ENCODE peak calls at places on chromosomes 11 and 22, in five cellular contexts. X is WTC11, Q is HepG2, V is GM12878, A is H1. E is an unnamed sample.

GRCh38 chr22:30433227-30433626 is 7.7 kb downstream of the MTFP1 start:
- DNase-seq in X (no peak), Q (no peak), V (no peak), A (no peak), E (no peak)

GRCh38 chr22:29152045-29152380 is 53.7 kb upstream of the EMID1 start:
- DNase-seq in X (peak; percentile 56), Q (no peak), V (no peak), A (peak; percentile 17), E (peak; percentile 64)

GRCh38 chr11:64438986-64439771 is 80.2 kb downstream of the RPS6KA4 start:
- DNase-seq in X (no peak), Q (no peak), V (no peak), A (no peak), E (peak; percentile 33)

GRCh38 chr11:103735497-103736032 is 300.9 kb upstream of the DDI1 start:
- DNase-seq in X (no peak), Q (no peak), V (no peak), A (no peak), E (no peak)

GRCh38 chr22:23216331-23217170 is 36.2 kb downstream of the BCR start:
- DNase-seq in X (no peak), Q (peak; percentile 92), V (no peak), A (no peak), E (no peak)

GRCh38 chr11:116605543-116605942 is 167.2 kb downstream of the BUD13 start:
- DNase-seq in X (peak; percentile 95), Q (peak; percentile 58), V (no peak), A (peak; percentile 58), E (peak; percentile 95)

GRCh38 chr22:31893460-31893859 is 50.9 kb upstream of the YWHAH start:
- DNase-seq in X (no peak), Q (peak; percentile 23), V (no peak), A (no peak), E (no peak)

GRCh38 chr11:130527648-130528300 is 79.3 kb downstream of the ADAMTS15 start:
- DNase-seq in X (no peak), Q (no peak), V (no peak), A (no peak), E (no peak)

GRCh38 chr22:47092896-47093311 is 330.5 kb downstream of the TBC1D22A start:
- DNase-seq in X (no peak), Q (no peak), V (no peak), A (no peak), E (no peak)

GRCh38 chr11:129955282-129955681 is 47.4 kb downstream of the PRDM10 start:
- DNase-seq in X (no peak), Q (no peak), V (no peak), A (no peak), E (no peak)

GRCh38 chr22:27132400-27132799 is 475.0 kb downstream of the MIAT start:
- DNase-seq in X (no peak), Q (no peak), V (no peak), A (no peak), E (no peak)

GRCh38 chr11:123314972-123315371 is 115.1 kb upstream of the GRAMD1B start:
- DNase-seq in X (no peak), Q (no peak), V (no peak), A (no peak), E (no peak)

GRCh38 chr11:68438658-68439259 is 21.8 kb upstream of the PPP6R3 start:
- DNase-seq in X (no peak), Q (no peak), V (no peak), A (no peak), E (no peak)

GRCh38 chr11:123212406-123212805 is 17.4 kb upstream of the CLMP start:
- DNase-seq in X (no peak), Q (no peak), V (no peak), A (no peak), E (no peak)

GRCh38 chr11:125281831-125282595 is 117.5 kb downstream of the PKNOX2 start:
- DNase-seq in X (no peak), Q (no peak), V (no peak), A (no peak), E (no peak)

GRCh38 chr11:12042215-12042676 is 33.8 kb upstream of the DKK3 start:
- DNase-seq in X (no peak), Q (peak; percentile 54), V (no peak), A (no peak), E (peak; percentile 9)

GRCh38 chr11:110076388-110076965 is 16.7 kb upstream of the ZC3H12C start:
- DNase-seq in X (no peak), Q (no peak), V (no peak), A (no peak), E (peak; percentile 55)

GRCh38 chr22:41028841-41029240 is 63.6 kb upstream of the EP300 start:
- DNase-seq in X (no peak), Q (peak; percentile 64), V (no peak), A (no peak), E (no peak)

GRCh38 chr22:46076651-46077339 is 73.5 kb upstream of the PPARA start:
- DNase-seq in X (peak; percentile 7), Q (no peak), V (no peak), A (no peak), E (peak; percentile 54)

GRCh38 chr11:66275984-66276612 is 1.9 kb upstream of the CNIH2 start:
- DNase-seq in X (no peak), Q (no peak), V (no peak), A (no peak), E (no peak)

GRCh38 chr22:46681010-46681409 is 57.0 kb downstream of the CERK start:
- DNase-seq in X (peak; percentile 52), Q (peak; percentile 18), V (no peak), A (no peak), E (peak; percentile 38)

GRCh38 chr22:24087071-24087795 is 76.1 kb downstream of the CABIN1 start:
- DNase-seq in X (no peak), Q (no peak), V (no peak), A (no peak), E (no peak)

GRCh38 chr11:109946322-109946846 is 146.8 kb upstream of the ZC3H12C start:
- DNase-seq in X (peak; percentile 84), Q (peak; percentile 78), V (peak; percentile 92), A (peak; percentile 66), E (peak; percentile 91)

GRCh38 chr11:9643751-9644150 is 20.1 kb upstream of the SWAP70 start:
- DNase-seq in X (no peak), Q (no peak), V (no peak), A (no peak), E (no peak)

GRCh38 chr11:10480026-10480425 is 25.0 kb downstream of the AMPD3 start:
- DNase-seq in X (no peak), Q (no peak), V (no peak), A (no peak), E (no peak)

GRCh38 chr11:13242564-13242963 is 35.0 kb upstream of the BMAL1 start:
- DNase-seq in X (no peak), Q (no peak), V (no peak), A (no peak), E (no peak)

GRCh38 chr22:27791494-27792241 is 9.9 kb downstream of the MN1 start:
- DNase-seq in X (no peak), Q (no peak), V (no peak), A (no peak), E (no peak)

GRCh38 chr22:48694296-48694883 is 1133.3 kb downstream of the BRD1 start:
- DNase-seq in X (no peak), Q (no peak), V (no peak), A (no peak), E (no peak)

DNA sequence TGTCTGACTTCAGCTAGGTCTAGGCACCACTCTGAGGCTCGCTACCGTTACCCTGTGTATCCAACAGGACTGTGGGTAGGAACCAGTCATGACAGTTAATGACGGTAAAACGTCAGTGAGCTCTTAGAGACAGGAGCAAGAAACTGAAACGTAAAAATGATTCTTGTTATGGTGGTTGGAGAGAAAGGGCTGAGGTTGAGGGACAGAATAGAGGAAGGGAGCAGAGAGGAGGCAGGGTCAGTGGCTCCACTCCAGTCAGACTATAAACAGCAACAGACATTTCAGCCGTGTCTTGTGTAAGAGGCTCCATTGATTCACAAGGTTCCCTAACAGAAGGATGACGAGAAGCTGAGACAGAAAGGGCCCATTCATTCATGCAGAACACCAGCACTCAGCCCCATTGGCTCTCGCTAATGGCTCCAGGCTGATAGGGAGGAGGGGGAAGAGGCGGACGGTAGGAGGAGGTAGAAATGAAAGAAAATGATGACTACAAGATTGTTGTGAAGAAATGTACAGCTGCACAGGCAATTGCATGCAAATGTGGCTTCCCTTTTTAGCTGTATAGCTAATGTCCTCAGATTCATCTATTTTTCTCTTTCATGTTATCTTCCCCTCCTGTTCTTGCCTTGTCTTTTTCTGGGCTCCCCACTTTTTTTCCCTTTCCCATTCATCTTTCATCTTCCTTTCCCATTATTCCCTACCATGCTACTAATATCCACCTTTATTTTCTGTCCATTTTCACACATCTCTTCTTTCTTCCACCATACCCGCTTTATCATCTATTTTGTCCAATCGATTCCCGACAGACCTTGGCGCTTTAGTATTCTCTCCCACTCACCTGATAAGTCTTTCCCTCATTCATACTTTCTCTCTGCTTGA is 34.3 kb downstream of the ETS1 start:
- DNase-seq in X (no peak), Q (no peak), V (peak; percentile 95), A (no peak), E (no peak)
- TF ChIP-seq CREB1 in X (no peak), Q (no peak), V (peak; percentile 64), A (no peak), E (no peak)

DNA sequence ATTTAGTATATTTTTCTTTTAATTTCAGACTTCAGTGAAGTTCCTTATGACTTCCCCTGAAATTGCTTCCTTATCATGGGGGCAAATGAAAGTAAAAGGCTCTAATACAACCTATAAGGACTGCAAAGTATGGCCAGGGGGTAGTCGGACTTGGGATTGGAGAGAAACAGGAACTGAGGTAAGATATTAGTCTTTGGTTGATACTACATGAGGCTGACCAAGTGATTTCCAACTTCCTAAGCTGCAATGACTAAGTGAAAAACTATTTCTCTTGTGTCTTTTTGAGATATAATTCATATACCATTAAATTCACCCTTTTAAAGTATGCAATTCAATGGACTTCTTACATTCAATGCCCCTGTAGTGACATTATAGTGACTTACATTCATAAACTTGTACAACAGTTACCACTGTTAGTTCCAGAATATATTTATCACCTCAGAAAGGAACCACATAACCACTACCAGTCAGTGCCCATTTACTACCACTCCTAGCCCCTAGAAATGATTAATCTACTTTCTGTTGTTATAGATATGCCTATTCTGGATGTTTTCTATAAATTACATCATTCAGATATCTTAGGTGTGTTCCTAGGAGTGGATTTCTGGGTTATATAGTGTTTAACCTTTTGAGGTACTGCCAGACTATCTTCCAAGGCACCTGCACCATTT is 21.6 kb downstream of the AAMDC start:
- DNase-seq in X (no peak), Q (no peak), V (no peak), A (no peak), E (no peak)
- TF ChIP-seq CREB1 in X (no peak), Q (no peak), V (no peak), A (no peak), E (no peak)

DNA sequence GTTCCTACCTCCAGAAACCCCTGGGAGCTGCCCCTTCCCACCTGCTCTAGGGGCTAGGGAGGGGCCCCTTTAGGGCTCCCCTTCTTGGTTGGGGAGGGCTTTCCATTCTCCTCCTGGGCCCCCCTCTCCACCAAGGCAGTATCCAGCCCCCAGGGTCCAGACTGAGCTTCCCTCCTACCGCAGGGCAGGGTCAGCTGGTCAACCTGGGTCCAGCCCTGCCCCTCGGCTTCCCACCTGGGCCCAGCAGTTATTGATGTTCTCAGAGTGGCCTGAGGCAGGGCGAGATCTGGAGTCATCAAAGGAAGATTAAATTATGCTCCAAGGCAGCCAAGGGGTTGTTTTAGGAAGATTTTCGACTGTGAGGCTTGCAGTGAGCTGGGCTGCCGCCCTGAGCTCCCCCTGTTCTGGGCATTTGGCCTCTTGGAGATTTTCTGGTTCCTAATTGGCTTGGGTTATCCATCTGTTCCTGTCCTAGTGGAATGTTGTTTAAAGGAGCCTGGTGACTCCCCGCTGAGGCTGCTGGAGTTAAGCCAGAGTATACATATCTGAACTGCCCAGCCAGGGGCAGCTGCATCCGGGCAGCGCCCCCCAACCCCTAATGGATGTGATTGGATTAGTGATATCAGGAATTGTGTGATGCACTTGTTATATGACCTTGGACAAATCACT is 1.8 kb upstream of the SLC22A8 start:
- DNase-seq in X (no peak), Q (no peak), V (no peak), A (no peak), E (no peak)
- TF ChIP-seq CREB1 in X (no peak), Q (no peak), V (no peak), A (no peak), E (no peak)

GRCh38 chr11:1171223-1171984 is 13.7 kb downstream of the MUC5AC start:
- DNase-seq in X (no peak), Q (no peak), V (no peak), A (no peak), E (no peak)
- TF ChIP-seq CREB1 in X (no peak), Q (no peak), V (no peak), A (no peak), E (no peak)